ENCODE peak calls at places on chromosomes 13 and 19, in six cellular contexts. O is progenitor cell of endocrine pancreas; F is SW480; P is psoas muscle; D is T-helper 2 cell treated with Interferon-gamma antibody and Interleukin-4, amounts not matched to agents 5 μg/mL and 100 μg/mL, for 36 hours; N is heart left ventricle. H is an unnamed sample.

GRCh38 chr19:46841458-46842083 is 9.1 kb downstream of the AP2S1 start:
- DNase-seq in D (no peak), F (peak; percentile 55), O (no peak), N (peak; percentile 85), P (peak; percentile 38), H (no peak)

GRCh38 chr13:29435125-29435911 is 160.2 kb downstream of the SLC7A1 start:
- DNase-seq in F (no peak), D (no peak), P (no peak), N (no peak), O (no peak), H (no peak)

GRCh38 chr13:21435710-21436151 is 23.4 kb downstream of the ZDHHC20 start:
- DNase-seq in P (peak; percentile 38), O (no peak), D (peak; percentile 56), N (peak; percentile 60), F (peak; percentile 96), H (no peak)

GRCh38 chr13:44331912-44332840 is 41.4 kb upstream of the SERP2 start:
- DNase-seq in F (no peak), O (no peak), P (peak; percentile 55), D (no peak), N (peak; percentile 78), H (peak; percentile 44)

GRCh38 chr13:110496281-110496680 is 65.2 kb downstream of the RAB20 start:
- DNase-seq in F (no peak), N (no peak), D (no peak), O (no peak), P (no peak), H (no peak)

GRCh38 chr13:101919541-101920306 is 467.2 kb downstream of the ITGBL1 start:
- DNase-seq in F (no peak), D (no peak), O (peak; percentile 62), P (no peak), N (peak; percentile 65), H (no peak)

GRCh38 chr13:98873377-98874028 is 104.4 kb downstream of the DOCK9 start:
- DNase-seq in F (no peak), D (no peak), O (no peak), N (no peak), P (no peak), H (no peak)

GRCh38 chr19:10036601-10037071 is 23.4 kb downstream of the RDH8 start:
- DNase-seq in O (no peak), D (no peak), F (no peak), N (no peak), P (no peak), H (no peak)

GRCh38 chr19:6590458-6591319 is at the start of gene CD70:
- DNase-seq in P (peak; percentile 29), F (peak; percentile 35), D (peak; percentile 75), N (peak; percentile 67), O (no peak), H (no peak)

GRCh38 chr19:55809381-55810058 is 22.3 kb downstream of the NLRP11 start:
- DNase-seq in D (no peak), O (no peak), F (peak; percentile 94), P (peak; percentile 27), N (no peak), H (no peak)

GRCh38 chr13:34391071-34391470 is 551.0 kb upstream of the NBEA start:
- DNase-seq in F (peak; percentile 5), N (no peak), D (no peak), O (no peak), P (no peak), H (no peak)

GRCh38 chr19:10565028-10565566 is 713 bp downstream of the KRI1 start:
- DNase-seq in F (no peak), D (peak; percentile 47), P (peak; percentile 52), O (peak; percentile 34), N (no peak), H (no peak)

GRCh38 chr19:42529248-42529764 is 1.0 kb upstream of the CEACAM1 start:
- DNase-seq in D (peak; percentile 63), O (peak; percentile 63), P (peak; percentile 38), N (no peak), F (peak; percentile 59), H (peak; percentile 36)

GRCh38 chr19:39080431-39080830 is 3.7 kb upstream of the ACP7 start:
- DNase-seq in F (no peak), P (no peak), O (no peak), D (no peak), N (no peak), H (no peak)

GRCh38 chr13:64428196-64428595 is 2801.9 kb downstream of the PCDH9 start:
- DNase-seq in D (no peak), N (no peak), P (no peak), F (no peak), O (no peak), H (no peak)

GRCh38 chr13:27953671-27954405 is 15.3 kb downstream of the CDX2 start:
- DNase-seq in F (peak; percentile 88), D (peak; percentile 54), O (peak; percentile 88), N (peak; percentile 84), P (peak; percentile 71), H (no peak)

GRCh38 chr13:52118595-52118994 is 10.3 kb downstream of the NEK5 start:
- DNase-seq in P (no peak), F (no peak), N (no peak), O (no peak), D (no peak), H (no peak)

GRCh38 chr19:33441277-33441699 is 67.8 kb downstream of the CEBPG start:
- DNase-seq in F (no peak), O (no peak), D (no peak), P (no peak), N (peak; percentile 58), H (no peak)

GRCh38 chr19:3099347-3100145 is 5.4 kb downstream of the GNA11 start:
- DNase-seq in O (no peak), N (no peak), D (no peak), F (no peak), P (no peak), H (no peak)

GRCh38 chr13:105702441-105702840 is 833.0 kb downstream of the EFNB2 start:
- DNase-seq in N (no peak), O (no peak), P (no peak), F (no peak), D (no peak), H (no peak)

GRCh38 chr19:3981373-3981735 is 3.9 kb downstream of the EEF2 start:
- DNase-seq in O (no peak), D (no peak), P (no peak), N (no peak), F (no peak), H (no peak)

GRCh38 chr19:5828661-5829566 is 10.6 kb downstream of the FUT6 start:
- DNase-seq in F (no peak), P (no peak), N (no peak), D (no peak), O (peak; percentile 30), H (no peak)

GRCh38 chr19:45814851-45815481 is at the start of gene RSPH6A:
- DNase-seq in N (no peak), P (no peak), O (no peak), D (no peak), F (no peak), H (no peak)

GRCh38 chr19:43525836-43526771 is 897 bp downstream of the ETHE1 start:
- DNase-seq in O (peak; percentile 33), F (peak; percentile 49), D (no peak), N (no peak), P (no peak), H (no peak)

GRCh38 chr13:23578411-23579071 is 8.3 kb downstream of the TNFRSF19 start:
- DNase-seq in D (peak; percentile 72), P (peak; percentile 81), F (peak; percentile 83), N (peak; percentile 90), O (peak; percentile 77), H (no peak)

GRCh38 chr13:40452038-40452666 is 214.3 kb downstream of the FOXO1 start:
- DNase-seq in F (no peak), D (no peak), P (no peak), N (no peak), O (no peak), H (no peak)

GRCh38 chr13:113771709-113772331 is 12.8 kb downstream of the TMEM255B start:
- DNase-seq in O (no peak), P (no peak), D (no peak), F (no peak), N (no peak), H (peak; percentile 11)

GRCh38 chr13:46143239-46143701 is 38.4 kb upstream of the CPB2 start:
- DNase-seq in D (no peak), P (no peak), O (no peak), N (no peak), F (peak; percentile 63), H (no peak)

H was measured in omental fat pad.